ENCODE peak calls at places on chromosomes 11 and 22, in six cellular contexts. W is stimulated activated CD8-positive, alpha-beta memory T cell treated with anti-CD3 and anti-CD28 coated beads, Interleukin-4, amount 100 ng/mL, for 24 hours; G is T-helper 1 cell; B is anterior cingulate cortex; P is epithelial cell of proximal tubule; U is osteocyte. T is an unnamed sample.

GRCh38 chr11:9726313-9727022 is 62.6 kb downstream of the SWAP70 start:
- DNase-seq in U (no peak), G (no peak), P (no peak), W (no peak), B (no peak), T (no peak)

GRCh38 chr22:49305215-49305965 is 522.3 kb downstream of the BRD1 start:
- DNase-seq in B (peak; percentile 64), P (no peak), G (no peak), W (peak; percentile 57), U (peak; percentile 94), T (no peak)

GRCh38 chr11:96265236-96265737 is 77.7 kb downstream of the MAML2 start:
- DNase-seq in P (no peak), G (no peak), B (no peak), W (no peak), U (no peak), T (no peak)

GRCh38 chr11:122671270-122671906 is 15.9 kb downstream of the UBASH3B start:
- DNase-seq in P (no peak), U (no peak), B (no peak), W (no peak), G (no peak), T (no peak)

GRCh38 chr22:46432164-46433068 is 96.9 kb downstream of the TRMU start:
- DNase-seq in G (no peak), W (no peak), U (no peak), B (no peak), P (no peak), T (peak; percentile 15)

GRCh38 chr22:46681010-46681409 is 57.0 kb downstream of the CERK start:
- DNase-seq in U (no peak), P (no peak), B (no peak), W (no peak), G (no peak), T (no peak)

GRCh38 chr11:125245299-125245698 is 80.7 kb downstream of the PKNOX2 start:
- DNase-seq in U (no peak), P (no peak), B (no peak), W (no peak), G (no peak), T (no peak)

GRCh38 chr11:86577663-86578636 is 94.5 kb downstream of the ME3 start:
- DNase-seq in W (no peak), G (no peak), B (no peak), P (peak; percentile 49), U (no peak), T (no peak)

GRCh38 chr22:36211237-36211881 is 9.8 kb upstream of the APOL4 start:
- DNase-seq in B (no peak), U (no peak), W (no peak), P (no peak), G (no peak), T (peak; percentile 16)

GRCh38 chr11:24886880-24887619 is 390.2 kb downstream of the LUZP2 start:
- DNase-seq in P (no peak), B (no peak), G (no peak), U (no peak), W (no peak), T (no peak)

T was measured in NCI-H2029 treated with DMSO at 0.1 percent for 48 hours.